ENCODE peak calls at places on chromosomes 5 and 9, in eight cellular contexts. One of them, this sample, is unnamed.

GRCh38 chr9:88571417-88571816 is 36.4 kb downstream of the NXNL2 start:
- DNase-seq in stimulated activated CD8-positive, alpha-beta memory T cell treated with anti-CD3 and anti-CD28 coated beads, Interleukin-2, amount 100 ng/mL, for 1 hour: no peak
- DNase-seq in cardiac fibroblast: no peak
- DNase-seq in stimulated activated CD4-positive, alpha-beta T cell treated with anti-CD3 and anti-CD28 coated beads, Interleukin-4, amount 100 ng/mL, for 48 hours: no peak
- DNase-seq in germinal center: no peak
- DNase-seq in stimulated activated naive CD8-positive, alpha-beta T cell treated with anti-CD3 and anti-CD28 coated beads, Interleukin-15, Interleukin-2, amounts not matched to agents 100 U/mL and 50 U/mL, for 24 hours: no peak
- DNase-seq in NCI-H2171: no peak
- DNase-seq in lower leg skin: no peak
- DNase-seq in this sample: no peak

GRCh38 chr9:27750571-27750970 is 177.3 kb upstream of the C9orf72 start:
- DNase-seq in stimulated activated CD8-positive, alpha-beta memory T cell treated with anti-CD3 and anti-CD28 coated beads, Interleukin-2, amount 100 ng/mL, for 1 hour: no peak
- DNase-seq in cardiac fibroblast: no peak
- DNase-seq in stimulated activated CD4-positive, alpha-beta T cell treated with anti-CD3 and anti-CD28 coated beads, Interleukin-4, amount 100 ng/mL, for 48 hours: no peak
- DNase-seq in germinal center: no peak
- DNase-seq in stimulated activated naive CD8-positive, alpha-beta T cell treated with anti-CD3 and anti-CD28 coated beads, Interleukin-15, Interleukin-2, amounts not matched to agents 100 U/mL and 50 U/mL, for 24 hours: no peak
- DNase-seq in NCI-H2171: no peak
- DNase-seq in lower leg skin: no peak
- DNase-seq in this sample: no peak

GRCh38 chr5:75907651-75908050 is 175.5 kb upstream of the SV2C start:
- DNase-seq in stimulated activated CD8-positive, alpha-beta memory T cell treated with anti-CD3 and anti-CD28 coated beads, Interleukin-2, amount 100 ng/mL, for 1 hour: no peak
- DNase-seq in cardiac fibroblast: no peak
- DNase-seq in stimulated activated CD4-positive, alpha-beta T cell treated with anti-CD3 and anti-CD28 coated beads, Interleukin-4, amount 100 ng/mL, for 48 hours: no peak
- DNase-seq in germinal center: no peak
- DNase-seq in stimulated activated naive CD8-positive, alpha-beta T cell treated with anti-CD3 and anti-CD28 coated beads, Interleukin-15, Interleukin-2, amounts not matched to agents 100 U/mL and 50 U/mL, for 24 hours: no peak
- DNase-seq in NCI-H2171: no peak
- DNase-seq in lower leg skin: no peak
- DNase-seq in this sample: no peak

GRCh38 chr9:133037775-133038174 is 7.0 kb downstream of the GTF3C5 start:
- DNase-seq in stimulated activated CD8-positive, alpha-beta memory T cell treated with anti-CD3 and anti-CD28 coated beads, Interleukin-2, amount 100 ng/mL, for 1 hour: no peak
- DNase-seq in cardiac fibroblast: no peak
- DNase-seq in stimulated activated CD4-positive, alpha-beta T cell treated with anti-CD3 and anti-CD28 coated beads, Interleukin-4, amount 100 ng/mL, for 48 hours: no peak
- DNase-seq in germinal center: no peak
- DNase-seq in stimulated activated naive CD8-positive, alpha-beta T cell treated with anti-CD3 and anti-CD28 coated beads, Interleukin-15, Interleukin-2, amounts not matched to agents 100 U/mL and 50 U/mL, for 24 hours: no peak
- DNase-seq in NCI-H2171: no peak
- DNase-seq in lower leg skin: no peak
- DNase-seq in this sample: no peak

GRCh38 chr5:163489055-163489744 is 16.2 kb upstream of the MAT2B start:
- DNase-seq in stimulated activated CD8-positive, alpha-beta memory T cell treated with anti-CD3 and anti-CD28 coated beads, Interleukin-2, amount 100 ng/mL, for 1 hour: no peak
- DNase-seq in cardiac fibroblast: peak; percentile 35
- DNase-seq in stimulated activated CD4-positive, alpha-beta T cell treated with anti-CD3 and anti-CD28 coated beads, Interleukin-4, amount 100 ng/mL, for 48 hours: no peak
- DNase-seq in germinal center: no peak
- DNase-seq in stimulated activated naive CD8-positive, alpha-beta T cell treated with anti-CD3 and anti-CD28 coated beads, Interleukin-15, Interleukin-2, amounts not matched to agents 100 U/mL and 50 U/mL, for 24 hours: no peak
- DNase-seq in NCI-H2171: no peak
- DNase-seq in lower leg skin: no peak
- DNase-seq in this sample: no peak

GRCh38 chr5:141910271-141910673 is 13.4 kb upstream of the DELE1 start:
- DNase-seq in stimulated activated CD8-positive, alpha-beta memory T cell treated with anti-CD3 and anti-CD28 coated beads, Interleukin-2, amount 100 ng/mL, for 1 hour: no peak
- DNase-seq in cardiac fibroblast: no peak
- DNase-seq in stimulated activated CD4-positive, alpha-beta T cell treated with anti-CD3 and anti-CD28 coated beads, Interleukin-4, amount 100 ng/mL, for 48 hours: no peak
- DNase-seq in germinal center: no peak
- DNase-seq in stimulated activated naive CD8-positive, alpha-beta T cell treated with anti-CD3 and anti-CD28 coated beads, Interleukin-15, Interleukin-2, amounts not matched to agents 100 U/mL and 50 U/mL, for 24 hours: no peak
- DNase-seq in NCI-H2171: no peak
- DNase-seq in lower leg skin: peak; percentile 83
- DNase-seq in this sample: no peak

GRCh38 chr5:154072782-154073171 is 34.0 kb downstream of the MFAP3 start:
- DNase-seq in stimulated activated CD8-positive, alpha-beta memory T cell treated with anti-CD3 and anti-CD28 coated beads, Interleukin-2, amount 100 ng/mL, for 1 hour: no peak
- DNase-seq in cardiac fibroblast: no peak
- DNase-seq in stimulated activated CD4-positive, alpha-beta T cell treated with anti-CD3 and anti-CD28 coated beads, Interleukin-4, amount 100 ng/mL, for 48 hours: no peak
- DNase-seq in germinal center: no peak
- DNase-seq in stimulated activated naive CD8-positive, alpha-beta T cell treated with anti-CD3 and anti-CD28 coated beads, Interleukin-15, Interleukin-2, amounts not matched to agents 100 U/mL and 50 U/mL, for 24 hours: no peak
- DNase-seq in NCI-H2171: no peak
- DNase-seq in lower leg skin: no peak
- DNase-seq in this sample: no peak

GRCh38 chr5:141841376-141841775 is 36.8 kb downstream of the PCDH1 start:
- DNase-seq in stimulated activated CD8-positive, alpha-beta memory T cell treated with anti-CD3 and anti-CD28 coated beads, Interleukin-2, amount 100 ng/mL, for 1 hour: no peak
- DNase-seq in cardiac fibroblast: no peak
- DNase-seq in stimulated activated CD4-positive, alpha-beta T cell treated with anti-CD3 and anti-CD28 coated beads, Interleukin-4, amount 100 ng/mL, for 48 hours: no peak
- DNase-seq in germinal center: no peak
- DNase-seq in stimulated activated naive CD8-positive, alpha-beta T cell treated with anti-CD3 and anti-CD28 coated beads, Interleukin-15, Interleukin-2, amounts not matched to agents 100 U/mL and 50 U/mL, for 24 hours: no peak
- DNase-seq in NCI-H2171: peak; percentile 3
- DNase-seq in lower leg skin: no peak
- DNase-seq in this sample: no peak

GRCh38 chr9:70921126-70921525 is 200.3 kb downstream of the TRPM3 start:
- DNase-seq in stimulated activated CD8-positive, alpha-beta memory T cell treated with anti-CD3 and anti-CD28 coated beads, Interleukin-2, amount 100 ng/mL, for 1 hour: no peak
- DNase-seq in cardiac fibroblast: peak; percentile 79
- DNase-seq in stimulated activated CD4-positive, alpha-beta T cell treated with anti-CD3 and anti-CD28 coated beads, Interleukin-4, amount 100 ng/mL, for 48 hours: no peak
- DNase-seq in germinal center: no peak
- DNase-seq in stimulated activated naive CD8-positive, alpha-beta T cell treated with anti-CD3 and anti-CD28 coated beads, Interleukin-15, Interleukin-2, amounts not matched to agents 100 U/mL and 50 U/mL, for 24 hours: no peak
- DNase-seq in NCI-H2171: no peak
- DNase-seq in lower leg skin: no peak
- DNase-seq in this sample: no peak

GRCh38 chr5:126645132-126645531 is 44.4 kb downstream of the PHAX start:
- DNase-seq in stimulated activated CD8-positive, alpha-beta memory T cell treated with anti-CD3 and anti-CD28 coated beads, Interleukin-2, amount 100 ng/mL, for 1 hour: no peak
- DNase-seq in cardiac fibroblast: peak; percentile 13
- DNase-seq in stimulated activated CD4-positive, alpha-beta T cell treated with anti-CD3 and anti-CD28 coated beads, Interleukin-4, amount 100 ng/mL, for 48 hours: no peak
- DNase-seq in germinal center: no peak
- DNase-seq in stimulated activated naive CD8-positive, alpha-beta T cell treated with anti-CD3 and anti-CD28 coated beads, Interleukin-15, Interleukin-2, amounts not matched to agents 100 U/mL and 50 U/mL, for 24 hours: no peak
- DNase-seq in NCI-H2171: no peak
- DNase-seq in lower leg skin: no peak
- DNase-seq in this sample: no peak

GRCh38 chr9:137318976-137319375 is 16.9 kb upstream of the NRARP start:
- DNase-seq in stimulated activated CD8-positive, alpha-beta memory T cell treated with anti-CD3 and anti-CD28 coated beads, Interleukin-2, amount 100 ng/mL, for 1 hour: no peak
- DNase-seq in cardiac fibroblast: peak; percentile 70
- DNase-seq in stimulated activated CD4-positive, alpha-beta T cell treated with anti-CD3 and anti-CD28 coated beads, Interleukin-4, amount 100 ng/mL, for 48 hours: no peak
- DNase-seq in germinal center: no peak
- DNase-seq in stimulated activated naive CD8-positive, alpha-beta T cell treated with anti-CD3 and anti-CD28 coated beads, Interleukin-15, Interleukin-2, amounts not matched to agents 100 U/mL and 50 U/mL, for 24 hours: no peak
- DNase-seq in NCI-H2171: no peak
- DNase-seq in lower leg skin: peak; percentile 87
- DNase-seq in this sample: peak; percentile 32

GRCh38 chr5:27130587-27130986 is 92.2 kb upstream of the CDH9 start:
- DNase-seq in stimulated activated CD8-positive, alpha-beta memory T cell treated with anti-CD3 and anti-CD28 coated beads, Interleukin-2, amount 100 ng/mL, for 1 hour: no peak
- DNase-seq in cardiac fibroblast: peak; percentile 6
- DNase-seq in stimulated activated CD4-positive, alpha-beta T cell treated with anti-CD3 and anti-CD28 coated beads, Interleukin-4, amount 100 ng/mL, for 48 hours: no peak
- DNase-seq in germinal center: no peak
- DNase-seq in stimulated activated naive CD8-positive, alpha-beta T cell treated with anti-CD3 and anti-CD28 coated beads, Interleukin-15, Interleukin-2, amounts not matched to agents 100 U/mL and 50 U/mL, for 24 hours: no peak
- DNase-seq in NCI-H2171: no peak
- DNase-seq in lower leg skin: no peak
- DNase-seq in this sample: no peak

GRCh38 chr5:140965905-140966292 is 377 bp upstream of the PCDHAC2 start:
- DNase-seq in stimulated activated CD8-positive, alpha-beta memory T cell treated with anti-CD3 and anti-CD28 coated beads, Interleukin-2, amount 100 ng/mL, for 1 hour: no peak
- DNase-seq in cardiac fibroblast: no peak
- DNase-seq in stimulated activated CD4-positive, alpha-beta T cell treated with anti-CD3 and anti-CD28 coated beads, Interleukin-4, amount 100 ng/mL, for 48 hours: no peak
- DNase-seq in germinal center: no peak
- DNase-seq in stimulated activated naive CD8-positive, alpha-beta T cell treated with anti-CD3 and anti-CD28 coated beads, Interleukin-15, Interleukin-2, amounts not matched to agents 100 U/mL and 50 U/mL, for 24 hours: no peak
- DNase-seq in NCI-H2171: no peak
- DNase-seq in lower leg skin: no peak
- DNase-seq in this sample: no peak

GRCh38 chr5:9604416-9604815 is 25.7 kb downstream of the TAS2R1 start:
- DNase-seq in stimulated activated CD8-positive, alpha-beta memory T cell treated with anti-CD3 and anti-CD28 coated beads, Interleukin-2, amount 100 ng/mL, for 1 hour: no peak
- DNase-seq in cardiac fibroblast: no peak
- DNase-seq in stimulated activated CD4-positive, alpha-beta T cell treated with anti-CD3 and anti-CD28 coated beads, Interleukin-4, amount 100 ng/mL, for 48 hours: no peak
- DNase-seq in germinal center: no peak
- DNase-seq in stimulated activated naive CD8-positive, alpha-beta T cell treated with anti-CD3 and anti-CD28 coated beads, Interleukin-15, Interleukin-2, amounts not matched to agents 100 U/mL and 50 U/mL, for 24 hours: no peak
- DNase-seq in NCI-H2171: no peak
- DNase-seq in lower leg skin: no peak
- DNase-seq in this sample: no peak

GRCh38 chr5:82295959-82296557 is 17.9 kb upstream of the RPS23 start:
- DNase-seq in stimulated activated CD8-positive, alpha-beta memory T cell treated with anti-CD3 and anti-CD28 coated beads, Interleukin-2, amount 100 ng/mL, for 1 hour: no peak
- DNase-seq in cardiac fibroblast: no peak
- DNase-seq in stimulated activated CD4-positive, alpha-beta T cell treated with anti-CD3 and anti-CD28 coated beads, Interleukin-4, amount 100 ng/mL, for 48 hours: no peak
- DNase-seq in germinal center: no peak
- DNase-seq in stimulated activated naive CD8-positive, alpha-beta T cell treated with anti-CD3 and anti-CD28 coated beads, Interleukin-15, Interleukin-2, amounts not matched to agents 100 U/mL and 50 U/mL, for 24 hours: no peak
- DNase-seq in NCI-H2171: no peak
- DNase-seq in lower leg skin: no peak
- DNase-seq in this sample: no peak

GRCh38 chr5:61322738-61323429 is 9.2 kb upstream of the ZSWIM6 start:
- DNase-seq in stimulated activated CD8-positive, alpha-beta memory T cell treated with anti-CD3 and anti-CD28 coated beads, Interleukin-2, amount 100 ng/mL, for 1 hour: no peak
- DNase-seq in cardiac fibroblast: peak; percentile 65
- DNase-seq in stimulated activated CD4-positive, alpha-beta T cell treated with anti-CD3 and anti-CD28 coated beads, Interleukin-4, amount 100 ng/mL, for 48 hours: no peak
- DNase-seq in germinal center: no peak
- DNase-seq in stimulated activated naive CD8-positive, alpha-beta T cell treated with anti-CD3 and anti-CD28 coated beads, Interleukin-15, Interleukin-2, amounts not matched to agents 100 U/mL and 50 U/mL, for 24 hours: no peak
- DNase-seq in NCI-H2171: no peak
- DNase-seq in lower leg skin: no peak
- DNase-seq in this sample: no peak

GRCh38 chr9:93346240-93347112 is 105.0 kb upstream of the FAM120A start:
- DNase-seq in stimulated activated CD8-positive, alpha-beta memory T cell treated with anti-CD3 and anti-CD28 coated beads, Interleukin-2, amount 100 ng/mL, for 1 hour: no peak
- DNase-seq in cardiac fibroblast: peak; percentile 6
- DNase-seq in stimulated activated CD4-positive, alpha-beta T cell treated with anti-CD3 and anti-CD28 coated beads, Interleukin-4, amount 100 ng/mL, for 48 hours: no peak
- DNase-seq in germinal center: no peak
- DNase-seq in stimulated activated naive CD8-positive, alpha-beta T cell treated with anti-CD3 and anti-CD28 coated beads, Interleukin-15, Interleukin-2, amounts not matched to agents 100 U/mL and 50 U/mL, for 24 hours: peak; percentile 21
- DNase-seq in NCI-H2171: no peak
- DNase-seq in lower leg skin: no peak
- DNase-seq in this sample: no peak

GRCh38 chr5:53984987-53985386 is 325.4 kb downstream of the ARL15 start:
- DNase-seq in stimulated activated CD8-positive, alpha-beta memory T cell treated with anti-CD3 and anti-CD28 coated beads, Interleukin-2, amount 100 ng/mL, for 1 hour: no peak
- DNase-seq in cardiac fibroblast: no peak
- DNase-seq in stimulated activated CD4-positive, alpha-beta T cell treated with anti-CD3 and anti-CD28 coated beads, Interleukin-4, amount 100 ng/mL, for 48 hours: no peak
- DNase-seq in germinal center: no peak
- DNase-seq in stimulated activated naive CD8-positive, alpha-beta T cell treated with anti-CD3 and anti-CD28 coated beads, Interleukin-15, Interleukin-2, amounts not matched to agents 100 U/mL and 50 U/mL, for 24 hours: no peak
- DNase-seq in NCI-H2171: no peak
- DNase-seq in lower leg skin: no peak
- DNase-seq in this sample: no peak

GRCh38 chr5:175809531-175810121 is 61.8 kb upstream of the CPLX2 start:
- DNase-seq in stimulated activated CD8-positive, alpha-beta memory T cell treated with anti-CD3 and anti-CD28 coated beads, Interleukin-2, amount 100 ng/mL, for 1 hour: no peak
- DNase-seq in cardiac fibroblast: peak; percentile 84
- DNase-seq in stimulated activated CD4-positive, alpha-beta T cell treated with anti-CD3 and anti-CD28 coated beads, Interleukin-4, amount 100 ng/mL, for 48 hours: no peak
- DNase-seq in germinal center: no peak
- DNase-seq in stimulated activated naive CD8-positive, alpha-beta T cell treated with anti-CD3 and anti-CD28 coated beads, Interleukin-15, Interleukin-2, amounts not matched to agents 100 U/mL and 50 U/mL, for 24 hours: no peak
- DNase-seq in NCI-H2171: no peak
- DNase-seq in lower leg skin: no peak
- DNase-seq in this sample: no peak